ENCODE peak calls at places on chromosomes 7 and 10, in four cellular contexts. D is CD14-positive monocyte; E is cardiac fibroblast; H is CD8-positive, alpha-beta T cell. Y is an unnamed sample.

GRCh38 chr7:5429253-5429856 is 5.7 kb upstream of the TNRC18 start:
- DNase-seq in H (no peak), D (no peak), E (peak), Y (no peak)

GRCh38 chr7:124456286-124456685 is 309.3 kb downstream of the GPR37 start:
- DNase-seq in E (no peak), D (no peak), H (no peak), Y (no peak)

GRCh38 chr7:116998567-116998966 is 45.3 kb downstream of the ST7 start:
- DNase-seq in H (no peak), E (no peak), D (no peak), Y (no peak)

GRCh38 chr10:117429644-117430043 is 54.4 kb upstream of the PDZD8 start:
- DNase-seq in H (no peak), D (no peak), E (no peak), Y (no peak)

GRCh38 chr7:106283831-106284515 is 810 bp downstream of the NAMPT start:
- DNase-seq in E (peak), D (peak), H (peak), Y (peak)

GRCh38 chr7:121437470-121437869 is 41.4 kb upstream of the FAM3C start:
- DNase-seq in H (no peak), E (no peak), D (no peak), Y (no peak)

GRCh38 chr7:43847496-43847895 is 21.8 kb downstream of the MRPS24 start:
- DNase-seq in D (no peak), H (no peak), E (no peak), Y (no peak)

GRCh38 chr7:82677064-82677463 is 233.5 kb upstream of the CACNA2D1 start:
- DNase-seq in H (no peak), E (no peak), D (no peak), Y (no peak)

GRCh38 chr7:66921918-66922486 is 977 bp downstream of the TMEM248 start:
- DNase-seq in H (peak), E (no peak), D (no peak), Y (peak)

GRCh38 chr10:77105756-77106155 is 531.9 kb downstream of the KCNMA1 start:
- DNase-seq in E (peak), D (no peak), H (no peak), Y (no peak)

GRCh38 chr10:483266-483665 is 206.2 kb downstream of the DIP2C start:
- DNase-seq in D (no peak), H (no peak), E (no peak), Y (no peak)

GRCh38 chr7:135964791-135965190 is 12.4 kb downstream of the MTPN start:
- DNase-seq in E (no peak), D (no peak), H (no peak), Y (no peak)

GRCh38 chr10:100742936-100743335 is 2.4 kb upstream of the PAX2 start:
- DNase-seq in E (no peak), H (no peak), D (peak), Y (peak)

GRCh38 chr10:6044060-6044459 is 18.1 kb downstream of the IL2RA start:
- DNase-seq in H (no peak), D (no peak), E (no peak), Y (no peak)

GRCh38 chr7:43834463-43835251 is 34.7 kb downstream of the MRPS24 start:
- DNase-seq in H (peak), E (peak), D (peak), Y (no peak)

GRCh38 chr7:121166885-121167284 is 161.9 kb upstream of the WNT16 start:
- DNase-seq in E (no peak), D (no peak), H (no peak), Y (no peak)

GRCh38 chr7:45021604-45022296 is 21.7 kb downstream of the CCM2 start:
- DNase-seq in D (no peak), H (no peak), E (peak), Y (no peak)

DNA sequence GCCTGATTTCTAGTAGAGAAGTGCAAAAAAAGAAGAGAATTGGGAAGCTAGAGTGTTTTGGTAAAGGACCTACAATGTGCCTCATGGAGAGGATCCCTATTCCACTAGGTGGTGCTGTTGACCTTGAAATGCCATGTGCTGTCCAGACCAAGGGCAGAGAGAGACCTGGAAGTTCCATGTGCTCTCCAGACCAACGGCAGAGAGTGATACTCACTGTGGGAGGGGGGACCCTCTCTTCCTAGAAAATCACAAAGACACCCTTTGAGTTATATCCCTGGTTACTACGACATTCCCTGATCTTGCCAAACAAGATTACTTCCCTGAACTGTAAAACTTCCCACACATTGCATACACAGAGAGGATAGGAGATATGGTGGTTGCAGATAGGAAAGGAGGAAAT is 212.7 kb upstream of the ZNF804B start:
- DNase-seq in H (no peak), D (no peak), E (peak), Y (peak)
- TF ChIP-seq CTCF in H (no peak), D (peak), E (peak), Y (peak)

DNA sequence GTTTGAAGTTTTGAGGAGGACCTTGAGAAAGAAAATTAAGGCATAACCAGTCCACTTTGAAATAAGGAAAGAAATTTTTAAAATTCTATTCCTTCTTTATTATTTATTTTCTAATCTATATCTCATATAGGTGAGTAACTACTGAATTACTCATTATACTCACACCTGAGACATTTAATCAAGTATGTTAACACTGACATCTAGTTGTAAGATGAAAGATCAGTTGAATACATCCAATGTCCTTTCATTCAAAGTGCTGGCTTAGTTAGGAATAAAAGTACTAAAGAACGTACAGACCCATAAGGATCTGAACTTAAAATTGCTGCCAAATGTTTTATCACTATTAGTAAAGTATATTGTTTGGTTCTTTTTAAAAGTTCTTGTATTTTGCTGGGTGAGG is 23.5 kb downstream of the TRDMT1 start:
- DNase-seq in D (no peak), E (no peak), H (no peak), Y (no peak)
- TF ChIP-seq CTCF in D (no peak), E (no peak), H (no peak), Y (no peak)

GRCh38 chr7:35762781-35763180 is 38.1 kb upstream of the SEPTIN7 start:
- DNase-seq in E (peak), H (no peak), D (no peak), Y (no peak)
- TF ChIP-seq CTCF in E (no peak), H (no peak), D (no peak), Y (no peak)

DNA sequence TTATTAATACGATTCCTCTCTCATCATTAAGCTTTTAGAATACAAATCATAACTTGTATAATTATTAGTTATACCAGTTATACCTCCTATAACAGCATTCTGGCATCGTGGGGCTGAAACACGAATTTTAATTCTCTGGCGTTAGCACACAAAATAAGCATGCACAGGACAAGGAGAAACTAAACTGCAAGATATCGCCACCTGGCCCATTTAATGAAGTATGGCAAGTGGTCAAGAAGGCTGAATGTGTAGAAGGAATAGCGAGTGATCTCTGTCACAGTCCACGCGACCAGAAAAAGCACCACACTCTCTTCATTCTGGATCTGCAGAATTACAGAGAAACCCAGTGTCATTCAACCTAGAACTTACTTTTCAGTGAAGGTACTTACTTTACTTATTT is 18.1 kb downstream of the HACD1 start:
- DNase-seq in H (no peak), E (peak), D (no peak), Y (no peak)
- TF ChIP-seq CTCF in H (no peak), E (peak), D (no peak), Y (peak)

GRCh38 chr10:102811346-102811745 is 25.9 kb downstream of the CYP17A1 start:
- DNase-seq in H (no peak), D (no peak), E (no peak), Y (no peak)

GRCh38 chr10:102814456-102814871 is 22.7 kb downstream of the CYP17A1 start:
- DNase-seq in D (no peak), H (no peak), E (peak), Y (no peak)

GRCh38 chr10:102813734-102814455 is 23.3 kb downstream of the CYP17A1 start:
- DNase-seq in D (no peak), H (no peak), E (peak), Y (no peak)

GRCh38 chr10:102813017-102813541 is 24.1 kb downstream of the CYP17A1 start:
- DNase-seq in H (no peak), D (no peak), E (no peak), Y (no peak)

DNA sequence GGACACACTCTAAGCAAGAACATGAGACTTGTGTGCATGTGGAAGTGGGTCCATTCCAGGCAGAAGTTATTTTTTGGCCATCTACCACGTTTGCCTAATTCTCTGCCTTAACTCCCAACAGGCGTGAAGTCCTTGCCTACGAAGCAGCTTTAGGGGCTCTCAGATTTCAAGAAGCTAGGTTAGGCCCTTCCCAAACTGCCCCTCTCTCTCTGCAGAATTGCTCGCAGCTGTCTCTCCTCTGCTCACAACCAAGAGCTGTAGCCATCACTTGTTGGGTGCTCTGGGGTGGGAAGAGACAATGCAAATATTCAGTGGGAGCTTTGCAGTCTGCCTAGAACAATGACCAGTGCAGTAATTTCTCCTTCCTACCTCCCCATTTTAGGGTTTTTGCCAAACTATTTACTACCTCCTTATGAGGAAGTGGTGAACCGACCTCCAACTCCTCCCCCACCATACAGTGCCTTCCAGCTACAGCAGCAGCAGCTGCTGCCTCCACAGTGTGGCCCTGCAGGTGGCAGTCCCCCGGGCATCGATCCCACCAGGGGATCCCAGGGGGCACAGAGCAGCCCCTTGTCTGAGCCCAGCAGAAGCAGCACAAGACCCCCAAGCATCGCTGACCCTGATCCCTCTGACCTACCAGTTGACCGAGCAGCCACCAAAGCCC is 24.9 kb downstream of the CYP17A1 start:
- DNase-seq in H (no peak), D (peak), E (peak), Y (no peak)
- TF ChIP-seq CTCF in H (no peak), D (no peak), E (no peak), Y (no peak)

GRCh38 chr7:37234928-37235327 is 213.7 kb downstream of the ELMO1 start:
- DNase-seq in D (no peak), H (no peak), E (peak), Y (peak)
- TF ChIP-seq CTCF in D (peak), H (peak), E (peak), Y (peak)

DNA sequence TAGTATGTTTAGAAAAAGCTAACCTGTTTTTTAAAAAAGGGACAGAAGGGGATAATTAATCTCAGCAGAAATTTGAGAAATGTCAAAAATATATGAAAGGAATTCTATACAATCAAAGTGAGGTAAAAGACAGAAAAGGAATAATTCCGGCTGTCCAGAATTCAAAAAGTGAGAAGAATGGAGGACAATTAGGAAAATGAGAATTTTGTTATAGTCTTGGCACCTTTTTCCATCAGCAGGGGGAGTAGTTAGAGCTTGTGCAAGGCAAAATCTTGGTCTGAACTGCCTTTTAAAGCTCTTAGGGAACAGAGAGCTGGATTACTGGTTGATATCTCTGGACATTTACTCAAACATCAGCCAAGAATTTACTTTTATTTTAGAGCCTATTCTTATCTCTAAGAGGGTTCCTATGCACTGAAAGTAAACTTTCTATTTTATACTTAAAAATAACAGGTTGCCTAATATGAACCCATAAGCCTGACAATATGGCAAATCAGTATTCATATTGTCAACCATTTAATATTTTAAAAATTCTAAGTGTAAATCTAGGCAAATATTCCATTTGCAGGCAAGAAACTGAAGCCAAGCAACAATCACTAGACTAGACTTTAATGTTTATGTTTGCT is 185.6 kb downstream of the ANK3 start:
- DNase-seq in D (no peak), E (peak), H (no peak), Y (peak)
- TF ChIP-seq CTCF in D (peak), E (peak), H (peak), Y (peak)

GRCh38 chr7:41847171-41847570 is 144.3 kb upstream of the INHBA start:
- DNase-seq in E (no peak), D (no peak), H (no peak), Y (no peak)
- TF ChIP-seq CTCF in E (no peak), D (no peak), H (no peak), Y (no peak)

GRCh38 chr10:55063817-55064216 is 262.8 kb upstream of the PCDH15 start:
- DNase-seq in D (no peak), H (no peak), E (peak), Y (no peak)
- TF ChIP-seq CTCF in D (no peak), H (no peak), E (no peak), Y (no peak)

GRCh38 chr10:119917777-119918176 is 25.2 kb downstream of the SEC23IP start:
- DNase-seq in H (no peak), E (no peak), D (no peak), Y (no peak)
- TF ChIP-seq CTCF in H (no peak), E (no peak), D (no peak), Y (no peak)

Y was measured in GM13977.